ENCODE peak calls at places on chromosomes 12 and 14, in four cellular contexts. F, Z, Y and D are unnamed samples.

GRCh38 chr12:114399664-114400211 is 6.2 kb downstream of the TBX5 start:
- DNase-seq in F (no peak), Z (peak), Y (no peak), D (no peak)

GRCh38 chr14:70888681-70889175 is 18.5 kb upstream of the PCNX1 start:
- DNase-seq in F (no peak), Y (no peak), Z (peak), D (peak)

GRCh38 chr14:54653764-54654469 is 87.0 kb downstream of the SAMD4A start:
- DNase-seq in F (no peak), Z (peak), Y (no peak), D (peak)

GRCh38 chr12:47318963-47319362 is 239.2 kb upstream of the AMIGO2 start:
- DNase-seq in Y (no peak), Z (no peak), F (no peak), D (no peak)

GRCh38 chr12:66131067-66131688 is 628 bp upstream of the LLPH start:
- DNase-seq in Y (no peak), F (no peak), Z (no peak), D (no peak)

GRCh38 chr12:57864811-57865751 is 18.6 kb upstream of the CTDSP2 start:
- DNase-seq in Y (peak), Z (peak), F (peak), D (no peak)

GRCh38 chr14:105918496-105919262 is 392.3 kb downstream of the TMEM121 start:
- DNase-seq in F (no peak), Y (no peak), Z (no peak), D (no peak)

GRCh38 chr12:34301251-34302130 is 279.2 kb downstream of the ALG10 start:
- DNase-seq in F (no peak), Z (no peak), Y (no peak), D (no peak)

GRCh38 chr12:122051231-122051876 is 27.2 kb upstream of the MLXIP start:
- DNase-seq in Z (no peak), F (no peak), Y (no peak), D (no peak)

GRCh38 chr14:101838476-101838875 is 77.0 kb downstream of the PPP2R5C start:
- DNase-seq in Z (no peak), F (no peak), Y (no peak), D (no peak)

GRCh38 chr12:54036620-54037359 is 3.9 kb downstream of the HOXC5 start:
- DNase-seq in F (no peak), Z (no peak), Y (no peak), D (no peak)

GRCh38 chr12:114414031-114414865 is 8.3 kb upstream of the TBX5 start:
- DNase-seq in Z (no peak), F (no peak), Y (no peak), D (no peak)

GRCh38 chr14:75234173-75234855 is 44.3 kb upstream of the FOS start:
- DNase-seq in Y (no peak), F (no peak), Z (peak), D (no peak)

GRCh38 chr12:13851828-13852227 is 129.6 kb downstream of the GRIN2B start:
- DNase-seq in F (no peak), Y (no peak), Z (no peak), D (no peak)

GRCh38 chr12:5088586-5089264 is 45.0 kb downstream of the KCNA5 start:
- DNase-seq in Y (no peak), Z (peak), F (no peak), D (no peak)

GRCh38 chr14:73780391-73780790 is 66.2 kb upstream of the PNMA1 start:
- DNase-seq in F (no peak), Y (no peak), Z (no peak), D (no peak)

GRCh38 chr14:101476931-101477553 is 84.3 kb upstream of the DIO3 start:
- DNase-seq in Y (peak), Z (no peak), F (no peak), D (no peak)

GRCh38 chr12:73892181-73892580 is 645.5 kb upstream of the ATXN7L3B start:
- DNase-seq in Z (peak), F (no peak), Y (no peak), D (no peak)

GRCh38 chr12:109879332-109880048 is 851 bp downstream of the GLTP start:
- DNase-seq in F (no peak), Z (peak), Y (no peak), D (no peak)

GRCh38 chr14:96253140-96253539 is 2.9 kb upstream of the BDKRB1 start:
- DNase-seq in F (no peak), Z (peak), Y (no peak), D (peak)

GRCh38 chr12:118840399-118840798 is 140.9 kb upstream of the SRRM4 start:
- DNase-seq in Y (no peak), Z (no peak), F (no peak), D (no peak)

GRCh38 chr12:24767016-24767415 is 181.9 kb downstream of the BCAT1 start:
- DNase-seq in Z (no peak), F (no peak), Y (no peak), D (no peak)

GRCh38 chr12:106976013-106976658 is 10.8 kb downstream of the MTERF2 start:
- DNase-seq in Z (peak), F (no peak), Y (no peak), D (no peak)

GRCh38 chr12:62834971-62835547 is 99.9 kb downstream of the PPM1H start:
- DNase-seq in Y (no peak), Z (peak), F (no peak), D (peak)

GRCh38 chr12:132572106-132572505 is 38.3 kb downstream of the LRCOL1 start:
- DNase-seq in F (no peak), Y (peak), Z (no peak), D (no peak)

GRCh38 chr14:32205984-32206383 is 2.9 kb upstream of the RNU6-8 start:
- DNase-seq in Z (no peak), F (no peak), Y (no peak), D (no peak)

GRCh38 chr12:48009471-48009870 is 5.2 kb upstream of the COL2A1 start:
- DNase-seq in Z (no peak), Y (no peak), F (no peak), D (no peak)

GRCh38 chr14:79254069-79254775 is 957.1 kb downstream of the DIO2 start:
- DNase-seq in Z (peak), F (no peak), Y (no peak), D (peak)

GRCh38 chr12:18171571-18171970 is 81.6 kb upstream of the RERGL start:
- DNase-seq in F (no peak), Z (peak), Y (no peak), D (peak)

GRCh38 chr14:89027097-89027740 is 202.8 kb downstream of the TTC8 start:
- DNase-seq in Y (peak), Z (peak), F (peak), D (no peak)

GRCh38 chr12:45655186-45655585 is 74.3 kb upstream of the ARID2 start:
- DNase-seq in Z (peak), Y (no peak), F (peak), D (no peak)

GRCh38 chr14:36514278-36515104 is 5.5 kb downstream of the NKX2-1 start:
- DNase-seq in Z (no peak), Y (no peak), F (no peak), D (no peak)